ENCODE peak calls at places on chromosome X, in five cellular contexts. F, V, E, I and Z are unnamed samples.

GRCh38 chrX:53422915-53423268 is 219 bp downstream of the RIBC1 start:
- DNase-seq in F (no peak), V (no peak), E (no peak), I (no peak), Z (no peak)

GRCh38 chrX:143633530-143634372 is 2.1 kb downstream of the SLITRK4 start:
- DNase-seq in E (no peak), F (peak; percentile 14), V (no peak), I (no peak), Z (no peak)

GRCh38 chrX:32520789-32521188 is 690.6 kb downstream of the DMD start:
- DNase-seq in F (no peak), E (no peak), V (no peak), I (no peak), Z (no peak)

GRCh38 chrX:132071260-132071659 is 48.2 kb downstream of the STK26 start:
- DNase-seq in I (peak; percentile 36), F (no peak), E (no peak), V (no peak), Z (no peak)

GRCh38 chrX:25131055-25131454 is 115.3 kb upstream of the ARX start:
- DNase-seq in E (no peak), F (no peak), I (no peak), V (no peak), Z (no peak)

GRCh38 chrX:97399400-97399799 is 515.7 kb downstream of the RPA4 start:
- DNase-seq in E (no peak), I (peak; percentile 59), V (peak; percentile 39), F (no peak), Z (no peak)

GRCh38 chrX:154804957-154805695 is at the start of gene MPP1:
- DNase-seq in E (peak; percentile 56), V (peak; percentile 18), F (peak; percentile 47), I (peak; percentile 80), Z (peak; percentile 60)

GRCh38 chrX:136933617-136934145 is 53.2 kb upstream of the RBMX start:
- DNase-seq in V (no peak), E (no peak), F (no peak), I (no peak), Z (no peak)

GRCh38 chrX:135295238-135295943 is 13.9 kb upstream of the ETDC start:
- DNase-seq in I (peak; percentile 34), E (no peak), F (peak; percentile 26), V (peak; percentile 3), Z (no peak)

GRCh38 chrX:40098264-40099045 is 697 bp upstream of the BCOR start:
- DNase-seq in I (no peak), V (no peak), E (peak; percentile 31), F (peak; percentile 30), Z (no peak)

GRCh38 chrX:104370089-104370488 is 115.4 kb upstream of the ESX1 start:
- DNase-seq in F (no peak), I (no peak), E (peak; percentile 51), V (no peak), Z (no peak)

GRCh38 chrX:46754450-46755075 is 4.4 kb downstream of the SLC9A7 start:
- DNase-seq in F (no peak), E (peak; percentile 11), V (no peak), I (no peak), Z (no peak)

GRCh38 chrX:96591418-96591817 is 93.2 kb upstream of the DIAPH2 start:
- DNase-seq in V (no peak), E (peak; percentile 12), I (peak; percentile 8), F (no peak), Z (no peak)

GRCh38 chrX:153635388-153635787 is 11.6 kb upstream of the DUSP9 start:
- DNase-seq in V (no peak), E (no peak), F (no peak), I (no peak), Z (no peak)

DNA sequence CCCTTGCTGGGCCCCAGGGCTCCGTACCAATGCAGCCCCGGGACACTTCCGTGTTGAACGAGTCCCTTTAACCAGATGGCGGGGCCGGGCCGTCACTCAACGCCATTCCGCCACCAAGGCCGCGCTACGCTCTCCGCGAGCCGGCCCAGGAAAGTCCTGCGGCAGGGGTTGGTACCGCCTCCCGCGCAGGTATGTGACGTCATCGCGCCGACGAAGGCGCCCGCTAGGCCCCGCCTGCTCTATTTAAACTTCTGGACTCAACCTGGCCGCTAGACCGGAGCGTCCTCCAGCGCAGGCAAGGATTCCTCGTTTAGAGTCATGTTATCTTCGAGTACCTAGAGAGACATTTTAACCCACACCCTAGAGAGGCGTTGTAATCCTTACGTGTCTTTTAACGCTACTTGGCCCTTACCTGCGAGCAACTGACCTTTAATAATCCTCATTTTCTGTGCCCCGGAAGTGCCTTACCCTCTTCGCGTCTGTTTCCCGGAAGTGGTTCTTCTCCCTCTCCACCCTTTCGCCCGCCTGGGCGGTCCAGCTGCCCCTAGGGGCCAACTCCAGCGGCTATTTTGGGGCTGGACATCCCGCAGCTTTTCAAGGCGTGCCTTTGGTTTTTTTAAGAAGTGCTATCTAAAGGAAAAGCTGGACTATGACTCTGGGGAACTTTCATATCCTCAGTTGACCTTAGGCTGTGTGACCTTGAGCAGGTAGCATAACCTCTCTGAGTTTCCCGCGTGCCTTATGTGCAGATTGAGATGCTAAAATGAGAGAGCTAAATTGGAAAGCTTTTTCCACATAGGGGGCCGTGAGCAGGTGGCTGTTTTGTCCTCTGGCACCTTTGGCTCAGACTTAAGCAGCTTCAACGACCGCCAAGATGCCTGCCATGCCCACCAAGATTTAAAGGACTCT is at the start of gene PNPLA4:
- DNase-seq in I (peak; percentile 81), E (peak; percentile 74), V (no peak), F (peak; percentile 67), Z (no peak)
- TF ChIP-seq CTCF in I (peak; percentile 9), E (no peak), V (peak; percentile 17), F (peak; percentile 25), Z (no peak)

GRCh38 chrX:48648299-48648698 is 35.3 kb upstream of the WAS start:
- DNase-seq in I (peak; percentile 67), V (no peak), E (no peak), F (no peak), Z (peak; percentile 21)
- TF ChIP-seq CTCF in I (peak; percentile 31), V (peak; percentile 30), E (no peak), F (peak; percentile 36), Z (peak; percentile 34)

GRCh38 chrX:24024819-24025740 is 1.9 kb downstream of the KLHL15 start:
- DNase-seq in E (peak; percentile 74), F (peak; percentile 89), I (peak; percentile 92), V (peak; percentile 84), Z (peak; percentile 17)
- TF ChIP-seq CTCF in E (peak; percentile 37), F (peak; percentile 43), I (no peak), V (no peak), Z (peak; percentile 7)

GRCh38 chrX:1784773-1785172 is 169.9 kb downstream of the ASMT start:
- DNase-seq in E (no peak), V (no peak), I (no peak), F (no peak), Z (no peak)
- TF ChIP-seq CTCF in E (no peak), V (no peak), I (no peak), F (no peak), Z (no peak)